ENCODE peak calls at places on chromosome 6, in five cellular contexts. G, F, H, E and R are unnamed samples.

GRCh38 chr6:45786243-45786795 is 229.3 kb downstream of the CLIC5 start:
- DNase-seq in F (no peak), H (no peak), E (no peak), G (no peak), R (no peak)

GRCh38 chr6:119096683-119097310 is 18.3 kb upstream of the FAM184A start:
- DNase-seq in G (peak; percentile 58), F (no peak), H (peak; percentile 79), E (peak; percentile 34), R (peak; percentile 36)

GRCh38 chr6:100382767-100383195 is 81.9 kb downstream of the SIM1 start:
- DNase-seq in E (peak; percentile 88), F (no peak), H (no peak), G (no peak), R (peak; percentile 2)

GRCh38 chr6:79997728-79998127 is 6.7 kb upstream of the TTK start:
- DNase-seq in E (no peak), H (no peak), F (no peak), G (no peak), R (no peak)

GRCh38 chr6:33082702-33083101 is 6.9 kb downstream of the HLA-DPB1 start:
- DNase-seq in G (no peak), H (no peak), E (no peak), F (no peak), R (no peak)

GRCh38 chr6:56862415-56863175 is 92.3 kb upstream of the BEND6 start:
- DNase-seq in G (no peak), F (no peak), H (no peak), E (peak; percentile 31), R (no peak)

GRCh38 chr6:93341900-93342613 is 77.3 kb downstream of the EPHA7 start:
- DNase-seq in H (no peak), E (no peak), G (no peak), F (no peak), R (no peak)

GRCh38 chr6:34341481-34341971 is 50.9 kb downstream of the NUDT3 start:
- DNase-seq in G (no peak), F (no peak), E (peak; percentile 84), H (no peak), R (peak; percentile 3)

GRCh38 chr6:148441454-148441911 is 98.8 kb downstream of the SASH1 start:
- DNase-seq in G (no peak), E (peak; percentile 92), H (no peak), F (no peak), R (peak; percentile 43)

GRCh38 chr6:4480788-4481725 is 295.1 kb upstream of the CDYL start:
- DNase-seq in G (no peak), H (no peak), F (no peak), E (no peak), R (no peak)

GRCh38 chr6:27558028-27558724 is 85.3 kb upstream of the ZNF184 start:
- DNase-seq in H (no peak), G (no peak), E (no peak), F (no peak), R (no peak)

GRCh38 chr6:149335924-149336323 is 18.4 kb downstream of the TAB2 start:
- DNase-seq in F (no peak), H (no peak), G (no peak), E (peak; percentile 67), R (peak; percentile 83)

GRCh38 chr6:134750669-134751068 is 199.2 kb downstream of the ALDH8A1 start:
- DNase-seq in E (no peak), F (no peak), G (no peak), H (no peak), R (no peak)

GRCh38 chr6:64516393-64516792 is 880.8 kb downstream of the PHF3 start:
- DNase-seq in F (no peak), H (no peak), E (no peak), G (no peak), R (no peak)

GRCh38 chr6:100518588-100518987 is 53.9 kb upstream of the SIM1 start:
- DNase-seq in F (no peak), E (no peak), G (no peak), H (no peak), R (no peak)

GRCh38 chr6:5213851-5214507 is 46.8 kb downstream of the LYRM4 start:
- DNase-seq in F (no peak), G (no peak), H (no peak), E (no peak), R (no peak)

GRCh38 chr6:2111162-2111677 is 134.2 kb downstream of the GMDS start:
- DNase-seq in G (no peak), F (no peak), H (no peak), E (peak; percentile 97), R (peak; percentile 18)

GRCh38 chr6:3911614-3912336 is 62.6 kb downstream of the FAM50B start:
- DNase-seq in E (peak; percentile 91), H (peak; percentile 90), G (peak; percentile 68), F (peak; percentile 41), R (no peak)

GRCh38 chr6:111753573-111753972 is 119.7 kb downstream of the FYN start:
- DNase-seq in G (no peak), F (no peak), H (no peak), E (no peak), R (no peak)

GRCh38 chr6:111750753-111751684 is 122.2 kb downstream of the FYN start:
- DNase-seq in H (no peak), G (no peak), F (no peak), E (peak; percentile 83), R (no peak)

GRCh38 chr6:111757342-111757741 is 115.9 kb downstream of the FYN start:
- DNase-seq in H (no peak), G (no peak), E (peak; percentile 75), F (no peak), R (no peak)

GRCh38 chr6:111752476-111752875 is 120.8 kb downstream of the FYN start:
- DNase-seq in F (no peak), H (no peak), E (no peak), G (no peak), R (no peak)

GRCh38 chr6:111754423-111754822 is 118.8 kb downstream of the FYN start:
- DNase-seq in F (no peak), E (peak; percentile 93), G (no peak), H (no peak), R (no peak)
- H3K27ac ChIP-seq in F (peak overlapping the region; percentile 85), E (peak overlapping the region; percentile 87), G (no peak overlapping the region), H (no peak overlapping the region), R (no peak overlapping the region)

GRCh38 chr6:6737666-6738065 is 149.1 kb downstream of the LY86 start:
- DNase-seq in E (no peak), G (no peak), F (no peak), H (no peak), R (no peak)

GRCh38 chr6:6738108-6738507 is 149.6 kb downstream of the LY86 start:
- DNase-seq in G (no peak), H (no peak), E (no peak), F (no peak), R (no peak)

GRCh38 chr6:6738922-6739717 is 150.6 kb downstream of the LY86 start:
- DNase-seq in F (no peak), G (no peak), E (no peak), H (no peak), R (no peak)

GRCh38 chr6:6734463-6735455 is 146.2 kb downstream of the LY86 start:
- DNase-seq in G (no peak), E (no peak), H (no peak), F (no peak), R (no peak)

GRCh38 chr6:6736753-6737654 is 148.5 kb downstream of the LY86 start:
- DNase-seq in E (peak; percentile 18), F (no peak), G (no peak), H (no peak), R (no peak)
- H3K27ac ChIP-seq in E (no peak overlapping the region), F (no peak overlapping the region), G (no peak overlapping the region), H (no peak overlapping the region), R (no peak overlapping the region)

DNA sequence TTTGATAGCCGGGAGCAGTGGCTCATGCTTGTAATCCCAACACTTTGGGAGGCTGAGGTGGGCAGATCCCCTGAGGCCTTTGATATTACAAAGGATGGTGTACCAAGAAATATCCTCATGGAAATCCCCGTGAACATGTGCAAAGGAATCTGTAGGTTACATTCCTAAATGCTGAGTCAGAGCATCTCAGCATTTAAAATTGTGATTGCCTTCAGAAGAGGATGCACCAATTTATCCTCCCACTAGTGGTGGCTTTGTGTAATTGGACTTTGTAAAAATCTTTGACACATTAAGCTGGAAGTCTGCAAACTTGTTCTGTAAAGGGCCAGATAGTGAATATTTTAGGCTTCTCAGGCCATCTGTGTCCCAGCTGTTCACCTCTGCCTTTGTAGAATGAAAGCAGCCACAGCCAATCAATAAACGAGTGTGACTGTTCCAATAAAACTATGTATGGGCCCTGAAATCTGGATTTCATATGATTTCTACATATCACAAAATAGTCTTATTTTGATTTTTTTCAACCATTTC is 11.8 kb downstream of the TMEM14B start:
- DNase-seq in F (no peak), H (no peak), G (no peak), E (peak; percentile 85), R (peak; percentile 87)
- H3K27ac ChIP-seq in F (no peak overlapping the region), H (no peak overlapping the region), G (no peak overlapping the region), E (peak overlapping the region; percentile 41), R (peak overlapping the region; percentile 95)

GRCh38 chr6:17292600-17293133 is 11.5 kb downstream of the RBM24 start:
- DNase-seq in H (no peak), E (no peak), F (no peak), G (no peak), R (no peak)

GRCh38 chr6:17291778-17292177 is 10.6 kb downstream of the RBM24 start:
- DNase-seq in H (no peak), E (no peak), G (no peak), F (no peak), R (no peak)

GRCh38 chr6:17297261-17298080 is 16.3 kb downstream of the RBM24 start:
- DNase-seq in G (no peak), F (no peak), E (no peak), H (no peak), R (no peak)

GRCh38 chr6:17289491-17290106 is 8.4 kb downstream of the RBM24 start:
- DNase-seq in G (peak; percentile 26), F (no peak), E (no peak), H (peak; percentile 83), R (no peak)

DNA sequence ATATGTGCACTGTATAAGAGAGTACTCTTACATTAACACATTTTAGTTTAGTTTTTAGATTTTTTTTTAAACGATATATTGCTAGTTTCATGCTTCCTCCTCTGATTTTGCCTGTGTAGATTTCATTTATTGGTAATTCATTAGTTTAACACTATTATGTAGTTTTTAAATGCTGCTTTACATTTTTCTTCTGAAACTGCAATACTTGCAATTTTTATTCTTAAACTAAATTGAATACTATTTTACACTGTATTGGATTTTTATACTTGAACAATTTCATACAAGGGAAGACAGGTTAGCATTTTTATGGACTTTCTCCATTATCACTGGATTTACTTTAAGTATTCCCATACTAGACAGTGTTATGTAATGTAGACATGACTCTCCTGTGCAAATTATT is 12.2 kb downstream of the RBM24 start:
- DNase-seq in G (no peak), H (no peak), F (no peak), E (no peak), R (no peak)
- H3K27ac ChIP-seq in G (no peak overlapping the region), H (no peak overlapping the region), F (no peak overlapping the region), E (no peak overlapping the region), R (no peak overlapping the region)